ENCODE peak calls at places on chromosomes 13 and 19, in four cellular contexts. R is GF-D8; O is stimulated activated naive CD4-positive, alpha-beta T cell; Y is effector memory CD8-positive, alpha-beta T cell. X is an unnamed sample.

GRCh38 chr19:15297416-15298224 is 34.7 kb downstream of the BRD4 start:
- DNase-seq in Y (no peak), R (peak), O (peak), X (no peak)

GRCh38 chr19:39951686-39952085 is 17.3 kb upstream of the FCGBP start:
- DNase-seq in O (no peak), R (no peak), Y (no peak), X (no peak)

GRCh38 chr13:44578064-44578394 is 1.9 kb upstream of the TSC22D1 start:
- DNase-seq in Y (no peak), R (peak), O (no peak), X (no peak)

GRCh38 chr19:48511321-48511731 is 309 bp downstream of the LMTK3 start:
- DNase-seq in O (peak), R (no peak), Y (no peak), X (no peak)

GRCh38 chr13:28553971-28554370 is 59.0 kb upstream of the FLT1 start:
- DNase-seq in O (no peak), Y (no peak), R (no peak), X (no peak)

GRCh38 chr13:48998893-48999292 is 23.2 kb downstream of the FNDC3A start:
- DNase-seq in R (no peak), O (no peak), Y (no peak), X (no peak)

GRCh38 chr13:45073809-45074208 is 46.5 kb upstream of the GTF2F2 start:
- DNase-seq in R (no peak), Y (no peak), O (no peak), X (peak)

GRCh38 chr13:92074658-92075057 is 676.2 kb downstream of the GPC5 start:
- DNase-seq in R (no peak), O (no peak), Y (no peak), X (no peak)

GRCh38 chr19:310141-310651 is 19.0 kb upstream of the PLPP2 start:
- DNase-seq in R (no peak), Y (no peak), O (no peak), X (no peak)

GRCh38 chr13:41311607-41312500 is 787 bp downstream of the NAA16 start:
- DNase-seq in Y (peak), O (peak), R (peak), X (no peak)

GRCh38 chr19:3450796-3451411 is 29.4 kb downstream of the SMIM24 start:
- DNase-seq in O (no peak), R (no peak), Y (no peak), X (no peak)

GRCh38 chr13:41496420-41497234 is 39.3 kb downstream of the RGCC start:
- DNase-seq in O (no peak), R (no peak), Y (no peak), X (no peak)

GRCh38 chr13:46385946-46386345 is 1.1 kb downstream of the RUBCNL start:
- DNase-seq in R (no peak), Y (no peak), O (no peak), X (no peak)

GRCh38 chr19:10503002-10503789 is at the start of gene KEAP1:
- DNase-seq in R (no peak), O (peak), Y (no peak), X (no peak)

GRCh38 chr13:45584816-45585215 is 30.7 kb downstream of the ERICH6B start:
- DNase-seq in Y (no peak), O (no peak), R (no peak), X (peak)

GRCh38 chr13:43516401-43516826 is 270.4 kb downstream of the ENOX1 start:
- DNase-seq in Y (no peak), R (no peak), O (no peak), X (no peak)

GRCh38 chr19:17679526-17680234 is 8.5 kb downstream of the UNC13A start:
- DNase-seq in Y (no peak), O (no peak), R (no peak), X (no peak)

GRCh38 chr19:42083537-42083936 is 7.6 kb downstream of the ZNF574 start:
- DNase-seq in O (no peak), R (no peak), Y (no peak), X (no peak)

GRCh38 chr13:42991892-42992584 is at the start of gene EPSTI1:
- DNase-seq in O (peak), R (no peak), Y (peak), X (no peak)

GRCh38 chr19:54724142-54724541 is at the start of gene KIR3DL3:
- DNase-seq in O (no peak), R (no peak), Y (no peak), X (no peak)

GRCh38 chr13:31119966-31120733 is 41.6 kb downstream of the HSPH1 start:
- DNase-seq in Y (no peak), O (no peak), R (no peak), X (no peak)

GRCh38 chr19:44889830-44890365 is 1.2 kb upstream of the TOMM40 start:
- DNase-seq in O (no peak), Y (no peak), R (no peak), X (no peak)

GRCh38 chr13:25192936-25193335 is 20.8 kb upstream of the AMER2 start:
- DNase-seq in R (no peak), Y (no peak), O (no peak), X (no peak)

GRCh38 chr19:2016041-2016807 is 710 bp upstream of the BTBD2 start:
- DNase-seq in R (peak), O (peak), Y (no peak), X (no peak)

GRCh38 chr13:79435549-79435948 is 29.5 kb upstream of the RBM26 start:
- DNase-seq in Y (no peak), R (no peak), O (no peak), X (no peak)